ENCODE peak calls at places on chromosomes 13 and 19, in five cellular contexts. O is fibroblast of the aortic adventitia, P is AG09309, C is left ventricle myocardium inferior, Z is heart right ventricle. T is an unnamed sample.
A peak's percentile ranks its signal among the peaks of the same experiment; 100 is the strongest.

GRCh38 chr13:45447050-45447661 is 17.6 kb upstream of the COG3 start:
- DNase-seq in C (no peak), P (no peak), Z (no peak), O (no peak), T (no peak)

GRCh38 chr19:1648926-1649541 is 3.4 kb downstream of the TCF3 start:
- DNase-seq in P (no peak), Z (no peak), C (no peak), O (no peak), T (no peak)

GRCh38 chr13:84405286-84405685 is 523.0 kb upstream of the SLITRK1 start:
- DNase-seq in Z (no peak), O (peak; percentile 39), P (no peak), C (no peak), T (peak; percentile 56)

GRCh38 chr13:107476068-107476467 is 739.3 kb downstream of the LIG4 start:
- DNase-seq in O (peak; percentile 35), C (no peak), Z (no peak), P (no peak), T (no peak)

GRCh38 chr19:18379803-18380747 is 5.9 kb upstream of the GDF15 start:
- DNase-seq in C (peak; percentile 86), O (peak; percentile 97), P (no peak), Z (peak; percentile 89), T (peak; percentile 80)

GRCh38 chr13:99374994-99375805 is 68.0 kb upstream of the GPR183 start:
- DNase-seq in Z (no peak), C (no peak), P (no peak), O (no peak), T (no peak)

GRCh38 chr19:58059003-58059671 is at the start of gene ZNF135:
- DNase-seq in P (peak; percentile 23), C (peak; percentile 93), O (peak; percentile 66), Z (peak; percentile 92), T (peak; percentile 82)

GRCh38 chr19:48493718-48494515 is 17.7 kb downstream of the LMTK3 start:
- DNase-seq in P (no peak), O (no peak), C (no peak), Z (no peak), T (no peak)

GRCh38 chr19:41324921-41325639 is 15.1 kb downstream of the CCDC97 start:
- DNase-seq in O (peak; percentile 79), Z (peak; percentile 89), P (peak; percentile 66), C (peak; percentile 77), T (peak; percentile 82)

GRCh38 chr13:67298297-67298696 is 68.2 kb upstream of the PCDH9 start:
- DNase-seq in O (no peak), P (no peak), Z (no peak), C (no peak), T (no peak)

GRCh38 chr19:15846923-15847322 is 31.5 kb upstream of the OR10H1 start:
- DNase-seq in Z (no peak), P (no peak), O (no peak), C (no peak), T (no peak)

GRCh38 chr19:2549701-2550191 is 73.8 kb downstream of the GADD45B start:
- DNase-seq in Z (peak; percentile 81), O (peak; percentile 95), P (peak; percentile 79), C (peak; percentile 80), T (peak; percentile 96)

GRCh38 chr13:108342369-108343289 is 73.1 kb downstream of the TNFSF13B start:
- DNase-seq in P (no peak), Z (no peak), C (no peak), O (peak; percentile 52), T (peak; percentile 78)

GRCh38 chr19:19554074-19555023 is 16.3 kb downstream of the CILP2 start:
- DNase-seq in Z (no peak), P (no peak), C (peak; percentile 48), O (peak; percentile 35), T (peak; percentile 56)

GRCh38 chr13:32164622-32165268 is 133.2 kb downstream of the FRY start:
- DNase-seq in P (no peak), O (peak; percentile 77), Z (no peak), C (no peak), T (peak; percentile 88)

GRCh38 chr13:47480121-47480520 is 521.0 kb downstream of the SUCLA2 start:
- DNase-seq in C (no peak), Z (no peak), P (peak; percentile 56), O (peak; percentile 77), T (peak; percentile 90)

GRCh38 chr13:24865158-24865557 is 101.2 kb downstream of the RNF17 start:
- DNase-seq in P (no peak), O (peak; percentile 40), Z (no peak), C (no peak), T (peak; percentile 42)

GRCh38 chr19:53977991-53978731 is 13.3 kb upstream of the CACNG6 start:
- DNase-seq in O (peak; percentile 98), Z (peak; percentile 78), C (peak; percentile 50), P (peak; percentile 32), T (peak; percentile 99)

GRCh38 chr19:6802336-6803035 is 30.0 kb downstream of the VAV1 start:
- DNase-seq in O (no peak), C (peak; percentile 30), Z (peak; percentile 29), P (no peak), T (no peak)

GRCh38 chr19:18418034-18418724 is 1.0 kb upstream of the SSBP4 start:
- DNase-seq in P (no peak), Z (no peak), O (peak; percentile 20), C (no peak), T (no peak)

GRCh38 chr19:2315818-2316353 is 7.9 kb upstream of the LINGO3 start:
- DNase-seq in P (no peak), Z (peak; percentile 71), O (peak; percentile 62), C (peak; percentile 61), T (peak; percentile 70)

GRCh38 chr13:51959773-51960172 is 51.5 kb downstream of the ATP7B start:
- DNase-seq in C (no peak), O (no peak), P (no peak), Z (no peak), T (no peak)

GRCh38 chr13:20002766-20003165 is 44.2 kb downstream of the ZMYM2 start:
- DNase-seq in Z (no peak), C (no peak), O (no peak), P (no peak), T (no peak)

GRCh38 chr19:32309711-32310390 is 35.6 kb upstream of the ZNF507 start:
- DNase-seq in P (no peak), C (no peak), Z (no peak), O (no peak), T (no peak)

GRCh38 chr13:50715402-50716146 is 127.9 kb downstream of the DLEU7 start:
- DNase-seq in Z (peak; percentile 40), P (no peak), C (peak; percentile 43), O (no peak), T (no peak)

GRCh38 chr19:3284759-3285646 is 60.5 kb downstream of the CELF5 start:
- DNase-seq in Z (no peak), C (peak; percentile 21), O (peak; percentile 38), P (no peak), T (peak; percentile 66)

GRCh38 chr13:98048263-98048662 is 94.6 kb upstream of the FARP1 start:
- DNase-seq in O (no peak), Z (no peak), C (no peak), P (no peak), T (no peak)
- TF ChIP-seq CTCF in O (no peak), Z (no peak), C (no peak), P (no peak), T (no peak)

GRCh38 chr13:112711528-112712265 is 21.9 kb downstream of the ATP11A start:
- DNase-seq in O (peak; percentile 99), Z (peak; percentile 88), P (peak; percentile 93), C (peak; percentile 77), T (peak; percentile 87)
- H3K4me3 ChIP-seq in O (peak overlapping the region; percentile 63), Z (peak overlapping the region; percentile 14), P (peak overlapping the region; percentile 47), C (peak overlapping the region; percentile 55), T (peak overlapping the region; percentile 22)

GRCh38 chr13:113349491-113349890 is 14.4 kb downstream of the GRTP1 start:
- DNase-seq in O (no peak), C (no peak), P (no peak), Z (no peak), T (no peak)

GRCh38 chr13:113350938-113351335 is 13.0 kb downstream of the GRTP1 start:
- DNase-seq in O (no peak), P (no peak), C (no peak), Z (no peak), T (no peak)

GRCh38 chr13:113351514-113352026 is 12.4 kb downstream of the GRTP1 start:
- DNase-seq in O (peak; percentile 12), Z (no peak), C (no peak), P (no peak), T (no peak)

GRCh38 chr13:113349050-113349449 is 14.9 kb downstream of the GRTP1 start:
- DNase-seq in C (no peak), Z (no peak), P (no peak), O (no peak), T (no peak)

DNA sequence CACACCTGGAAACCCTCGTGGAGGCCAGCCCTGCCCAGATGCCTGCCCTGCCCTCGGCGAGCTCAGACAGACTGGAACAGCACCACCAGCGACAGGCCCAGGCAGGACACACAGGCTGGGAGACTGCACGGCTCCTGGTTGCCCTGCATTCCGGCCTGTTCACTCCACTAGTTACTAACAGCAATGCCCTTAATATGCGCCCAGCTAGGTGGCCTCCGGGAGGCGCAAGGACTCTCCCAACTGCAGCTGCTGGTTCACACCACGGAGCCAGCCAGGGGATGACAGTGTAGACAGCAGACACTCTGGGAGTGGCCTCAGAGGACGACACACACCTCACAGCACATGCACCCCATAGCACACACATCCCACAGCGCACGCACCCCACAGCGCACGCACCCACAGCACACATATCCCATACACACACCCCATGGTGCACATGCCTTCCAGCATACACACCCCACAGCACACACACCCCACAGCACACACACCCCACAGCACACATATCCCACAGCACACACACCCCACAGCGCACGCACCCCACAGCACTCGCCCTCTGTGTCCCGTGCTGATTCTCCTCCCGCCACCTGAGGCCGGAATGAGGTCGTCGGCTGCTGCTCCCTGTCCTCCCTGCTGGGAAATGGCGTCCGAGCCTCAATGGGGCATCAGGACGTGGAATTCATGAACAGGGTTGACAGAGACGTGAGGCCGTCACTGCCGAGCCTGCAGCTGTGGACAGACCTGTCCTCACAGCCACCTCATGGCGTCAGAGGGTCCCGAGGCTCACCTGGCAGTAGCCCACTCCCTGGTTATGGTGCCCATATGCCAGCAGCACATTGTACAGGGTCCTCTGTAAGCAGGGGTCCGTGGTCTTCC is 13.6 kb downstream of the GRTP1 start:
- DNase-seq in O (no peak), C (no peak), P (no peak), Z (no peak), T (no peak)
- TF ChIP-seq CTCF in O (no peak), C (no peak), P (peak; percentile 6), Z (no peak), T (peak; percentile 18)

DNA sequence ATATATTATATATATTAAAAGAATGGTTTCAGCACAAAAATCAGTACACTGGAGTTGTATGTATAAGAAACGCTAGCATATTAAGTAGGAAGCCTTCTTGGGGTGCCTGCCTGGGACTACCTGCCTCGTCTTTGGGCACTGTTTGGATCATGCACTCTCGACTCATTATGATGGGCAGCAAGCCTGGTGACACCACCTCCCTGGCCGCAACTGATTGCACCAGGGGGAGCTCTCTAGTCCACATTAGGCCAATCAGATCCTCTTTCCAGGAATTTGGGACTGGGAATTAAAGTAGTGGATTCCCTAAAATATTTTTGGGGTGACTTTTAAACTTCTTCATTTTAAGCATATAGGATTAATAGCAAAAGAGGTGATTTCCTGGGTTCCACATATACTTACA is 56.0 kb upstream of the RGCC start:
- DNase-seq in O (no peak), Z (no peak), C (no peak), P (no peak), T (no peak)
- H3K4me3 ChIP-seq in O (no peak overlapping the region), Z (no peak overlapping the region), C (no peak overlapping the region), P (no peak overlapping the region), T (no peak overlapping the region)

DNA sequence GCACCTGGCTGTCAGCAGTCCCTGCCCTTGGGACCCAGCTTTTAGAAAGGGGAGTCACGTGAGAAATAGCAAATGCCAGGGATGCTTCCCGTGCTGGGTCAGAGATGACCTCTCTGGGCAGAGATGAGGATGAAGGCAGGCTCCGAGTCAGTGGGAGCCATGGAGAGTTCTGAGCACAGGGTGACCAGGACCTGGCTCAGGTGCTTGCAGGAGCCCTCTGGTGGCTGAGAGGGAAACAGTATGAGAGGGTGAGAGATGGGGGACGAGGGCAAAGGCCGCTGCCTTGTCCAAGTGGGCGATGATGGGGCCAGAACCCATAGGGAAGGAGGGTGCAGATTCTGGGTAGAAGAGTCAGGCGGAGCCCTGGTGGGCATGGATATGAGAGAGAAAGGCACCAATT is 15.8 kb downstream of the TMED1 start:
- DNase-seq in C (no peak), Z (no peak), P (no peak), O (no peak), T (no peak)
- TF ChIP-seq CTCF in C (peak; percentile 40), Z (peak; percentile 20), P (peak; percentile 32), O (peak; percentile 21), T (peak; percentile 57)